ENCODE peak calls at places on chromosomes 12 and 14, in seven cellular contexts. X is brain microvascular endothelial cell, R is T-helper 2 cell, N is T-helper 1 cell, U is Karpas-422, M is neuronal stem cell, L is ureter. E is an unnamed sample.
A peak's percentile ranks its signal among the peaks of the same experiment; 100 is the strongest.

GRCh38 chr12:85369365-85370154 is 89.5 kb downstream of the ALX1 start:
- DNase-seq in X (no peak), M (no peak), L (no peak), R (no peak), U (no peak), N (no peak), E (no peak)

GRCh38 chr14:54567634-54568561 is 970 bp downstream of the SAMD4A start:
- DNase-seq in L (peak; percentile 55), M (peak; percentile 44), X (peak; percentile 20), N (peak; percentile 36), U (peak; percentile 86), R (peak; percentile 79), E (peak; percentile 47)

GRCh38 chr12:82838827-82839226 is 152.1 kb downstream of the TMTC2 start:
- DNase-seq in X (no peak), N (no peak), R (no peak), L (no peak), M (no peak), U (no peak), E (no peak)

GRCh38 chr12:27711312-27711682 is 665 bp downstream of the MRPS35 start:
- DNase-seq in R (peak; percentile 48), L (no peak), X (peak; percentile 5), N (no peak), M (no peak), U (peak; percentile 77), E (no peak)

GRCh38 chr12:25894759-25895158 is 63.7 kb upstream of the RASSF8 start:
- DNase-seq in X (no peak), U (no peak), M (no peak), R (no peak), N (no peak), L (no peak), E (no peak)

GRCh38 chr14:94600148-94600545 is 12.0 kb upstream of the SERPINA3 start:
- DNase-seq in R (no peak), U (no peak), L (no peak), X (no peak), N (no peak), M (no peak), E (no peak)

GRCh38 chr12:51357374-51358047 is 11.0 kb upstream of the CELA1 start:
- DNase-seq in R (peak; percentile 18), L (no peak), N (no peak), M (no peak), X (no peak), U (no peak), E (peak; percentile 58)

GRCh38 chr14:100290607-100291304 is 15.5 kb downstream of the SLC25A29 start:
- DNase-seq in U (no peak), N (no peak), X (no peak), R (no peak), M (no peak), L (no peak), E (no peak)

GRCh38 chr12:1993341-1993740 is 10.9 kb downstream of the DCP1B start:
- DNase-seq in U (no peak), M (no peak), R (peak; percentile 82), X (peak; percentile 88), N (no peak), L (no peak), E (no peak)

GRCh38 chr12:103632554-103633216 is 45.6 kb downstream of the STAB2 start:
- DNase-seq in L (peak; percentile 45), N (no peak), U (peak; percentile 96), X (peak; percentile 39), R (peak; percentile 73), M (peak; percentile 58), E (no peak)

GRCh38 chr12:118436986-118437385 is 60.6 kb downstream of the SUDS3 start:
- DNase-seq in L (no peak), R (no peak), N (no peak), U (no peak), X (peak; percentile 64), M (no peak), E (no peak)

GRCh38 chr12:29743801-29744200 is 39.9 kb downstream of the TMTC1 start:
- DNase-seq in N (no peak), L (no peak), U (no peak), X (peak; percentile 93), M (no peak), R (no peak), E (no peak)

GRCh38 chr14:24251880-24252288 is 9.5 kb upstream of the TINF2 start:
- DNase-seq in X (peak; percentile 33), M (no peak), N (no peak), L (no peak), U (no peak), R (no peak), E (no peak)

GRCh38 chr12:132601171-132601883 is 9.1 kb downstream of the LRCOL1 start:
- DNase-seq in L (no peak), R (no peak), N (no peak), X (no peak), M (no peak), U (no peak), E (no peak)

GRCh38 chr14:23181946-23182345 is 1.5 kb downstream of the SLC7A8 start:
- DNase-seq in L (no peak), U (no peak), R (no peak), M (no peak), N (no peak), X (no peak), E (no peak)

GRCh38 chr12:63945777-63946176 is 101.3 kb downstream of the SRGAP1 start:
- DNase-seq in R (no peak), L (no peak), U (no peak), M (no peak), X (no peak), N (no peak), E (no peak)

GRCh38 chr12:122057769-122058168 is 20.8 kb upstream of the MLXIP start:
- DNase-seq in M (no peak), U (no peak), N (no peak), X (no peak), L (no peak), R (no peak), E (no peak)

GRCh38 chr14:76812093-76812421 is 625 bp downstream of the ANGEL1 start:
- DNase-seq in L (no peak), U (peak; percentile 75), R (no peak), X (no peak), M (no peak), N (no peak), E (no peak)

GRCh38 chr14:35808076-35808657 is 928 bp downstream of the RALGAPA1 start:
- DNase-seq in X (no peak), R (peak; percentile 35), M (peak; percentile 32), U (peak; percentile 80), L (no peak), N (no peak), E (no peak)

GRCh38 chr14:20781805-20782204 is 737 bp downstream of the RNASE6 start:
- DNase-seq in X (no peak), U (no peak), R (peak; percentile 77), N (no peak), L (no peak), M (no peak), E (no peak)

GRCh38 chr12:122871851-122872785 is 23.8 kb downstream of the VPS37B start:
- DNase-seq in X (peak; percentile 69), M (no peak), N (no peak), L (peak; percentile 82), R (peak; percentile 61), U (peak; percentile 63), E (peak; percentile 46)

GRCh38 chr14:49679271-49679670 is 8.7 kb downstream of the POLE2 start:
- DNase-seq in X (no peak), R (peak; percentile 36), U (no peak), M (no peak), L (no peak), N (no peak), E (no peak)

E was measured in activated B cell treated with CpG ODN at 0.5 μM for 24 hours.